ENCODE peak calls at places on chromosome 16, in nine cellular contexts. O is lower lobe of right lung; B is neuronal stem cell; W is CD4-positive, alpha-beta memory T cell; L is effector memory CD4-positive, alpha-beta T cell; Z is OCI-LY7; Q is stomach; R is K562; G is prostate gland. C is an unnamed sample. For H3K36me3 and H3K4me1, the result is how much of the 10 kb centered on the place peaks cover.

GRCh38 chr16:57893559-57894389 is 77.2 kb downstream of the CNGB1 start:
- DNase-seq in G (no peak), L (no peak), Q (no peak), B (no peak), W (no peak), R (no peak), O (peak), Z (no peak), C (peak)

GRCh38 chr16:67177743-67178699 is 5.7 kb downstream of the MATCAP1 start:
- DNase-seq in L (peak), B (no peak), R (peak), G (peak), Z (peak), O (peak), W (peak), Q (peak), C (peak)

GRCh38 chr16:13298676-13299075 is 397.3 kb downstream of the SHISA9 start:
- DNase-seq in G (no peak), W (no peak), R (no peak), B (no peak), Q (no peak), Z (no peak), L (no peak), O (no peak), C (no peak)

GRCh38 chr16:88049561-88050545 is 98.6 kb downstream of the BANP start:
- DNase-seq in G (no peak), W (no peak), B (no peak), O (no peak), Z (no peak), R (no peak), L (no peak), Q (no peak), C (no peak)

GRCh38 chr16:49830873-49831272 is 25.0 kb downstream of the ZNF423 start:
- DNase-seq in L (no peak), B (no peak), Z (no peak), O (no peak), R (no peak), Q (no peak), G (no peak), W (no peak), C (no peak)

GRCh38 chr16:376817-377418 is 4.9 kb downstream of the PGAP6 start:
- DNase-seq in Q (no peak), G (no peak), B (no peak), L (no peak), W (no peak), R (no peak), O (no peak), Z (no peak), C (no peak)

GRCh38 chr16:12646490-12647274 is 157.0 kb downstream of the CPPED1 start:
- DNase-seq in L (no peak), G (no peak), R (no peak), O (no peak), Q (peak), W (peak), B (no peak), Z (no peak), C (no peak)

GRCh38 chr16:23514381-23515152 is 4.3 kb upstream of the GGA2 start:
- DNase-seq in B (no peak), O (no peak), W (peak), G (no peak), Z (peak), Q (no peak), R (no peak), L (no peak), C (no peak)

GRCh38 chr16:27369806-27370205 is 32.2 kb upstream of the IL21R start:
- DNase-seq in L (no peak), Z (no peak), B (no peak), R (no peak), O (no peak), G (no peak), Q (no peak), W (no peak), C (peak)

GRCh38 chr16:54921229-54921824 is 9.3 kb upstream of the IRX5 start:
- DNase-seq in O (no peak), B (no peak), L (no peak), W (no peak), G (no peak), R (no peak), Z (no peak), Q (no peak), C (no peak)

GRCh38 chr16:89952049-89952448 is 3.5 kb downstream of the DEF8 start:
- DNase-seq in L (no peak), Q (no peak), W (no peak), R (no peak), B (no peak), G (no peak), O (no peak), Z (no peak), C (no peak)

GRCh38 chr16:50735629-50736122 is 6.2 kb upstream of the CYLD start:
- DNase-seq in L (no peak), R (no peak), Q (no peak), G (no peak), Z (no peak), B (no peak), W (no peak), O (no peak), C (no peak)

GRCh38 chr16:65700599-65700998 is 578.7 kb upstream of the CDH11 start:
- DNase-seq in Z (no peak), Q (no peak), G (no peak), B (no peak), R (no peak), W (no peak), O (no peak), L (no peak), C (no peak)

GRCh38 chr16:84975522-84975921 is 35.8 kb downstream of the ZDHHC7 start:
- DNase-seq in Z (no peak), L (no peak), B (no peak), O (no peak), R (no peak), G (no peak), Q (no peak), W (no peak), C (no peak)

GRCh38 chr16:84983308-84983707 is 28.0 kb downstream of the ZDHHC7 start:
- DNase-seq in W (no peak), G (no peak), Q (no peak), O (peak), L (no peak), B (no peak), R (no peak), Z (no peak), C (no peak)

GRCh38 chr16:84976644-84977400 is 34.5 kb downstream of the ZDHHC7 start:
- DNase-seq in W (no peak), B (no peak), Z (no peak), L (no peak), R (no peak), O (peak), G (peak), Q (peak), C (no peak)

GRCh38 chr16:84982434-84982833 is 28.9 kb downstream of the ZDHHC7 start:
- DNase-seq in Q (peak), G (peak), W (no peak), O (peak), Z (no peak), L (no peak), R (peak), B (no peak), C (peak)

DNA sequence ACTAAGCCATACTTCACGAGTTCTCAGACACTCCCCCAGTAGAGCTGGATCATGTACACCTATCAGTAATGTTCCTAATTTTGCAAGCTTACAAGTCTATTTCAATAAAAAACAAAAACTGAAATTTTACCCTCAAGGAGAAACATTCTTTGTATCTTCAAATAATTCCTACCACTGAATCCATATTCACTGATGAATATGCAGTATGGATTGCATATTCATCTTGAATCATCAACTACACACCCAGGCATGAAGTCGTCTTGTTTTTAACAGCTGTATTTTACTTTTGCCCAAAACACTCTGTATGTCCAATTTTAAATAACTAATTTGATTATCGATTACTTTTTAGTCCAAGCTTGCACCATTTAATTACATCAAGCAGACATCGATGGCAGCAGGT is 31.8 kb downstream of the ZDHHC7 start:
- DNase-seq in W (no peak), G (no peak), O (no peak), Z (no peak), B (no peak), L (no peak), R (no peak), Q (no peak), C (no peak)
- H3K36me3 ChIP-seq in W (half or more), G (under half), O (half or more), Z (half or more), B (under half), L (half or more), R (half or more), Q (half or more), C (under half)

GRCh38 chr16:69393898-69394849 is 8.4 kb upstream of the TERF2 start:
- DNase-seq in G (no peak), L (no peak), W (no peak), Q (no peak), O (no peak), B (no peak), Z (no peak), R (no peak), C (no peak)
- H3K4me1 ChIP-seq in G (under half), L (under half), W (under half), Q (under half), O (under half), B (under half), Z (under half), R (under half), C (under half)

GRCh38 chr16:11439790-11440656 is 94.8 kb downstream of the RMI2 start:
- DNase-seq in W (no peak), B (no peak), R (no peak), Q (no peak), O (no peak), Z (no peak), L (no peak), G (no peak), C (peak)
- H3K27ac ChIP-seq in W (no peak), B (no peak), R (no peak), Q (no peak), O (no peak), Z (no peak), L (no peak), G (no peak), C (no peak)

GRCh38 chr16:47370536-47370935 is 90.3 kb downstream of the ITFG1 start:
- DNase-seq in L (no peak), Q (no peak), O (no peak), Z (no peak), R (no peak), W (no peak), G (no peak), B (no peak), C (no peak)
- H3K36me3 ChIP-seq in L (under half), Q (under half), O (under half), Z (half or more), R (under half), W (under half), G (under half), B (under half), C (under half)

DNA sequence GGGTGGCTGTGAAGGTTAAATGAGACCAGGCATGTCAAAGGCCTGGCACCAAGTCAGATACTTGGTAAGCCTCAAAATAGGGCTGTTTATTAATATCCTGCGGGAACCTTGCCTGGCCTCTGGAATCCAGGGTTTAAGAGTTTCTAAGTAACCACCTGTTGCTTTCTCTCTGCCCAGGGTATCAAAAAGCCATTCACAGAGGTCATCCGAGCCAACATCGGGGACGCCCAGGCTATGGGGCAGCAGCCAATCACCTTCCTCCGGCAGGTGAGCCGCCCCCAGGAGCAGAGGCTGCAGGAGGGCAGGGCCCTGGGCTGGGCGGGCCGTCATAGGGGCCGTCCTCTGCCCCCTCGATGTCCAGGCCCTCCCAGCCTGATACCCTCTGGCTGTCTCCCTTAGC is 13.3 kb downstream of the GPT2 start:
- DNase-seq in L (no peak), B (no peak), R (peak), Z (no peak), Q (no peak), O (no peak), G (no peak), W (no peak), C (no peak)
- H3K4me1 ChIP-seq in L (under half), B (under half), R (under half), Z (under half), Q (under half), O (under half), G (under half), W (under half), C (under half)

DNA sequence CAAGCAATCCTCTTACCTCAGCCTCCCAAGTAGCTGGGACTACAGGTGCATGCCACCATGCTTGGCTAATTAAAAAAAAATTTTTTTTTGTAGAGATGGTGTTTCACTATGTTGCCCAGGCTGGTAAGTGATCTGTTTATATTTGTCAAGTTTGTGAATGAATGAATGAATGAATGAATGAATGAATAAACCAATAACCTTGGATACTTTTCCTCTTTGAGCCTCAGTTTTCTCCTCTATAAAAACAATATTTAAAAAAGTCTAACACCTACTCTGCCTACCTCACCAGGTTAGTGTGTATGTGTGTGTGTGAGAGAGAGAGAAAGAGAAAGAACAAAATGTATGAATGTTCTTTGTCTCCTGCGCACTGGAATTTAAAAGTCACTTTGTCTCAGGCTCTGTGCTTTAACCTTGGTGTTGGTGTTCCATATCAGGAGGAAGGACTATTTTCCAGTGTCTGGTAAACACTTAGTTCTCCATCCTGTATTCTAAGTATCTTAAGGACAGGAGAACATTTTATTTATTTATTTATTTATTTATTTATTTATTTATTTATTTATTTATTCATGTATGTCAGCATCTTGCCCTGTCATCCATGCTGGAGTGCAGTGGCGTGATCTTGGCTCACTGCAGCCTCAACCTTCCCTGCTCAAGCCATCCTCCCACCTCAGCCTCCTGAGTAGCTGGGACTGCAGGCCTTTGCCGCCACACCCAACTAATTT is 27.1 kb downstream of the CHD9 start:
- DNase-seq in L (no peak), B (no peak), G (no peak), Z (no peak), Q (no peak), W (no peak), R (no peak), O (no peak), C (no peak)
- H3K27ac ChIP-seq in L (no peak), B (no peak), G (peak), Z (no peak), Q (peak), W (no peak), R (no peak), O (peak), C (no peak)

C was measured in small intestine.